ENCODE peak calls at places on chromosome X, in ten cellular contexts. G is adipocyte; K is stimulated activated CD4-positive, alpha-beta T cell treated with anti-CD3 and anti-CD28 coated beads, Interleukin-4, amount 100 ng/mL, for 24 hours; N is esophagus muscularis mucosa; E is endothelial cell; J is GM04504; D is amygdala; Q is A172; B is cardiac fibroblast; I is CD8-positive, alpha-beta memory T cell. P is an unnamed sample.

GRCh38 chrX:2159393-2159792 is 341.4 kb downstream of the DHRSX start:
- DNase-seq in I (no peak), G (no peak), J (no peak), E (no peak), Q (no peak), D (no peak), B (no peak), N (no peak), K (no peak), P (no peak)

GRCh38 chrX:150299579-150299978 is 63.5 kb upstream of the MAMLD1 start:
- DNase-seq in J (no peak), B (no peak), K (no peak), N (no peak), G (no peak), Q (no peak), E (no peak), I (no peak), D (no peak), P (no peak)

GRCh38 chrX:21606037-21606436 is 52.1 kb downstream of the KLHL34 start:
- DNase-seq in I (no peak), B (no peak), J (no peak), E (no peak), D (no peak), G (no peak), N (no peak), K (no peak), Q (no peak), P (no peak)

GRCh38 chrX:53320543-53321215 is 39.3 kb upstream of the IQSEC2 start:
- DNase-seq in J (no peak), N (no peak), G (peak), E (no peak), Q (no peak), K (no peak), D (no peak), B (no peak), I (no peak), P (no peak)

GRCh38 chrX:17459008-17459407 is 84.0 kb downstream of the NHS start:
- DNase-seq in D (no peak), J (peak), I (no peak), B (peak), N (no peak), Q (peak), K (no peak), G (peak), E (no peak), P (no peak)

GRCh38 chrX:122087353-122087752 is 1039.9 kb downstream of the GLUD2 start:
- DNase-seq in B (peak), N (no peak), E (no peak), Q (no peak), J (no peak), G (peak), D (no peak), I (no peak), K (no peak), P (no peak)

GRCh38 chrX:136616987-136617685 is 30.8 kb upstream of the CD40LG start:
- DNase-seq in N (no peak), G (no peak), D (no peak), I (no peak), E (no peak), Q (no peak), B (no peak), K (peak), J (no peak), P (no peak)

GRCh38 chrX:69109706-69110635 is 55.3 kb downstream of the PJA1 start:
- DNase-seq in J (peak), D (no peak), B (no peak), N (no peak), I (no peak), G (peak), E (no peak), K (no peak), Q (peak), P (no peak)

GRCh38 chrX:105975382-105975781 is 63.1 kb downstream of the SERPINA7 start:
- DNase-seq in J (no peak), N (no peak), E (no peak), G (peak), K (no peak), B (peak), I (no peak), D (no peak), Q (no peak), P (peak)

GRCh38 chrX:46574941-46575381 is 1.4 kb downstream of the CHST7 start:
- DNase-seq in Q (no peak), G (peak), K (peak), N (no peak), B (no peak), D (no peak), I (peak), E (peak), J (no peak), P (no peak)

GRCh38 chrX:16993791-16994318 is 47.4 kb downstream of the REPS2 start:
- DNase-seq in I (no peak), K (no peak), B (no peak), J (no peak), E (peak), N (no peak), D (no peak), Q (no peak), G (no peak), P (no peak)

GRCh38 chrX:124887572-124887971 is 432.1 kb upstream of the TEX13C start:
- DNase-seq in K (no peak), J (no peak), D (no peak), Q (no peak), G (no peak), I (no peak), E (no peak), B (no peak), N (no peak), P (no peak)

GRCh38 chrX:151703487-151703886 is 8.2 kb downstream of the PRRG3 start:
- DNase-seq in K (no peak), G (no peak), Q (no peak), B (no peak), I (no peak), N (no peak), E (no peak), J (no peak), D (no peak), P (no peak)

GRCh38 chrX:39477438-39478120 is 620.2 kb downstream of the BCOR start:
- DNase-seq in K (peak), D (no peak), I (peak), Q (no peak), B (peak), E (peak), N (no peak), J (no peak), G (no peak), P (no peak)

GRCh38 chrX:125646195-125646594 is 326.5 kb downstream of the TEX13C start:
- DNase-seq in B (peak), J (no peak), N (no peak), K (peak), E (no peak), I (no peak), Q (no peak), G (no peak), D (no peak), P (no peak)

GRCh38 chrX:72081605-72082320 is 50.0 kb downstream of the RTL5 start:
- DNase-seq in I (no peak), E (no peak), G (no peak), D (no peak), B (no peak), N (no peak), Q (no peak), K (no peak), J (no peak), P (no peak)

GRCh38 chrX:367349-367748 is 19.4 kb downstream of the PPP2R3B start:
- DNase-seq in N (no peak), E (no peak), G (no peak), B (no peak), I (no peak), Q (no peak), J (no peak), D (no peak), K (no peak), P (no peak)

GRCh38 chrX:134933911-134934310 is 56.9 kb upstream of the SMIM10 start:
- DNase-seq in N (no peak), K (no peak), G (no peak), E (no peak), Q (no peak), J (no peak), B (no peak), I (no peak), D (no peak), P (no peak)

GRCh38 chrX:8820910-8821527 is 19.8 kb upstream of the FAM9A start:
- DNase-seq in K (no peak), G (no peak), I (no peak), J (no peak), E (peak), Q (no peak), D (no peak), B (no peak), N (no peak), P (peak)

GRCh38 chrX:136781180-136781797 is 557 bp upstream of the ARHGEF6 start:
- DNase-seq in B (peak), G (peak), Q (no peak), I (no peak), D (no peak), N (no peak), J (no peak), E (no peak), K (no peak), P (no peak)

GRCh38 chrX:69289046-69289838 is 124.0 kb upstream of the PJA1 start:
- DNase-seq in I (no peak), N (no peak), Q (no peak), E (no peak), J (no peak), G (no peak), D (no peak), K (no peak), B (no peak), P (no peak)

GRCh38 chrX:71870337-71871098 is 40.1 kb upstream of the NHSL2 start:
- DNase-seq in J (no peak), N (no peak), I (no peak), E (peak), K (no peak), Q (peak), D (no peak), G (no peak), B (no peak), P (peak)

GRCh38 chrX:129653985-129654651 is 638 bp downstream of the APLN start:
- DNase-seq in N (peak), E (no peak), B (no peak), Q (no peak), G (peak), D (no peak), J (no peak), K (no peak), I (no peak), P (no peak)

GRCh38 chrX:109856974-109857373 is 123.9 kb upstream of the ACSL4 start:
- DNase-seq in K (peak), I (peak), G (peak), B (peak), Q (no peak), J (no peak), N (no peak), E (no peak), D (no peak), P (peak)

GRCh38 chrX:20529301-20529700 is 262.6 kb upstream of the RPS6KA3 start:
- DNase-seq in B (no peak), J (no peak), N (no peak), D (no peak), Q (no peak), K (no peak), G (no peak), E (no peak), I (no peak), P (no peak)

GRCh38 chrX:39891781-39892180 is 206.0 kb downstream of the BCOR start:
- DNase-seq in B (no peak), G (no peak), K (no peak), D (no peak), I (no peak), J (no peak), E (no peak), N (no peak), Q (no peak), P (no peak)

GRCh38 chrX:145716226-145716625 is 101.4 kb upstream of the SLITRK2 start:
- DNase-seq in B (no peak), G (no peak), D (no peak), N (no peak), J (no peak), K (no peak), Q (no peak), E (no peak), I (no peak), P (no peak)

GRCh38 chrX:57918750-57919436 is 8.6 kb upstream of the ZXDA start:
- DNase-seq in N (no peak), J (no peak), B (peak), K (no peak), Q (no peak), D (no peak), E (no peak), G (peak), I (peak), P (no peak)

GRCh38 chrX:41335590-41336331 is 1.8 kb downstream of the DDX3X start:
- DNase-seq in G (peak), B (peak), J (peak), E (no peak), D (no peak), N (no peak), I (no peak), K (peak), Q (no peak), P (no peak)

GRCh38 chrX:133413218-133413925 is 1.9 kb downstream of the GPC4 start:
- DNase-seq in I (no peak), Q (no peak), N (no peak), K (no peak), J (no peak), G (peak), E (peak), D (no peak), B (no peak), P (no peak)

GRCh38 chrX:109336141-109336540 is 145.7 kb downstream of the GUCY2F start:
- DNase-seq in G (no peak), I (no peak), N (no peak), B (no peak), K (no peak), Q (no peak), E (no peak), D (no peak), J (no peak), P (no peak)

GRCh38 chrX:43315622-43316021 is 340.5 kb upstream of the MAOA start:
- DNase-seq in N (no peak), E (no peak), K (no peak), J (no peak), I (no peak), G (no peak), B (no peak), D (no peak), Q (no peak), P (no peak)

GRCh38 chrX:103464071-103464773 is 55.1 kb downstream of the RAB40A start:
- DNase-seq in K (peak), E (peak), I (peak), B (peak), G (peak), Q (peak), N (no peak), D (no peak), J (no peak), P (no peak)

GRCh38 chrX:105636667-105637066 is 185.7 kb upstream of the NRK start:
- DNase-seq in G (peak), J (no peak), N (no peak), D (no peak), E (no peak), B (no peak), I (no peak), K (no peak), Q (no peak), P (no peak)